ENCODE peak calls at places on chromosomes 3 and 15, in six cellular contexts. B, S, I, K, L and U are unnamed samples.

GRCh38 chr3:152268501-152269422 is at the start of gene MBNL1:
- DNase-seq in B (peak; percentile 78), S (peak; percentile 70), I (peak; percentile 70), K (peak; percentile 94), L (peak; percentile 79), U (no peak)

GRCh38 chr3:158313344-158313927 is 203.5 kb downstream of the RSRC1 start:
- DNase-seq in B (peak; percentile 32), S (peak; percentile 31), I (peak; percentile 39), K (peak; percentile 52), L (peak; percentile 56), U (no peak)

GRCh38 chr3:16249336-16249735 is 15.4 kb downstream of the DPH3 start:
- DNase-seq in B (no peak), S (no peak), I (peak; percentile 43), K (peak; percentile 48), L (peak; percentile 60), U (no peak)

GRCh38 chr3:158384019-158384418 is 187.0 kb upstream of the MLF1 start:
- DNase-seq in B (no peak), S (no peak), I (no peak), K (no peak), L (no peak), U (no peak)

GRCh38 chr3:7238565-7239295 is 377.8 kb downstream of the GRM7 start:
- DNase-seq in B (no peak), S (no peak), I (no peak), K (no peak), L (no peak), U (no peak)

GRCh38 chr3:57068437-57069089 is 8.1 kb downstream of the SPATA12 start:
- DNase-seq in B (peak; percentile 90), S (no peak), I (peak; percentile 81), K (peak; percentile 98), L (peak; percentile 81), U (peak; percentile 75)

GRCh38 chr3:118842147-118842863 is 192.3 kb downstream of the IGSF11 start:
- DNase-seq in B (no peak), S (no peak), I (peak; percentile 4), K (no peak), L (peak; percentile 55), U (no peak)

GRCh38 chr3:127986803-127987202 is 65.4 kb upstream of the SEC61A1 start:
- DNase-seq in B (no peak), S (no peak), I (no peak), K (no peak), L (no peak), U (no peak)

GRCh38 chr3:76570436-76571057 is 469.4 kb upstream of the ROBO2 start:
- DNase-seq in B (no peak), S (no peak), I (no peak), K (peak; percentile 8), L (peak; percentile 48), U (no peak)

GRCh38 chr3:171420667-171421066 is 39.5 kb downstream of the TNIK start:
- DNase-seq in B (no peak), S (no peak), I (no peak), K (no peak), L (no peak), U (no peak)

GRCh38 chr3:184505479-184505878 is 56.1 kb upstream of the EPHB3 start:
- DNase-seq in B (no peak), S (no peak), I (no peak), K (no peak), L (no peak), U (no peak)

GRCh38 chr15:59274126-59274970 is 67.7 kb downstream of the LDHAL6B start:
- DNase-seq in B (peak; percentile 79), S (no peak), I (no peak), K (no peak), L (peak; percentile 64), U (no peak)

GRCh38 chr3:56796202-56796601 is 5.5 kb downstream of the ARHGEF3 start:
- DNase-seq in B (peak; percentile 48), S (no peak), I (no peak), K (no peak), L (peak; percentile 63), U (no peak)

GRCh38 chr3:151210676-151211381 is 7.8 kb upstream of the GPR171 start:
- DNase-seq in B (no peak), S (peak; percentile 35), I (no peak), K (peak; percentile 7), L (peak; percentile 21), U (no peak)

GRCh38 chr15:84750583-84751092 is 2.2 kb downstream of the ZNF592 start:
- DNase-seq in B (no peak), S (no peak), I (no peak), K (peak; percentile 75), L (no peak), U (no peak)

GRCh38 chr3:12198301-12198700 is 39.6 kb upstream of the TIMP4 start:
- DNase-seq in B (peak; percentile 50), S (no peak), I (no peak), K (no peak), L (peak; percentile 83), U (no peak)

GRCh38 chr3:143885803-143886427 is 37.6 kb upstream of the SLC9A9 start:
- DNase-seq in B (peak; percentile 23), S (peak; percentile 41), I (peak; percentile 16), K (peak; percentile 55), L (peak; percentile 53), U (no peak)

GRCh38 chr3:114442251-114442650 is 148.4 kb downstream of the TIGIT start:
- DNase-seq in B (no peak), S (no peak), I (no peak), K (no peak), L (peak; percentile 15), U (no peak)

GRCh38 chr3:109644332-109644731 is 307.0 kb upstream of the DPPA4 start:
- DNase-seq in B (no peak), S (no peak), I (no peak), K (no peak), L (no peak), U (no peak)

GRCh38 chr3:45124379-45124778 is 21.8 kb downstream of the CDCP1 start:
- DNase-seq in B (peak; percentile 90), S (no peak), I (no peak), K (no peak), L (peak; percentile 94), U (no peak)

GRCh38 chr15:47414207-47414606 is 303.1 kb upstream of the SEMA6D start:
- DNase-seq in B (no peak), S (no peak), I (no peak), K (no peak), L (no peak), U (no peak)
- H4K20me1 ChIP-seq in B (no peaks in the 10 kb centered on the region), S (no peaks in the 10 kb centered on the region), I (no peaks in the 10 kb centered on the region), K (no peaks in the 10 kb centered on the region), L (no peaks in the 10 kb centered on the region), U (no peaks in the 10 kb centered on the region)

GRCh38 chr3:55725681-55726500 is 238.8 kb upstream of the WNT5A start:
- DNase-seq in B (no peak), S (no peak), I (no peak), K (peak; percentile 72), L (no peak), U (no peak)
- H3K4me1 ChIP-seq in B (no peaks in the 10 kb centered on the region), S (no peaks in the 10 kb centered on the region), I (no peaks in the 10 kb centered on the region), K (peaks cover 99% of the 10 kb centered on the region), L (no peaks in the 10 kb centered on the region), U (no peaks in the 10 kb centered on the region)

DNA sequence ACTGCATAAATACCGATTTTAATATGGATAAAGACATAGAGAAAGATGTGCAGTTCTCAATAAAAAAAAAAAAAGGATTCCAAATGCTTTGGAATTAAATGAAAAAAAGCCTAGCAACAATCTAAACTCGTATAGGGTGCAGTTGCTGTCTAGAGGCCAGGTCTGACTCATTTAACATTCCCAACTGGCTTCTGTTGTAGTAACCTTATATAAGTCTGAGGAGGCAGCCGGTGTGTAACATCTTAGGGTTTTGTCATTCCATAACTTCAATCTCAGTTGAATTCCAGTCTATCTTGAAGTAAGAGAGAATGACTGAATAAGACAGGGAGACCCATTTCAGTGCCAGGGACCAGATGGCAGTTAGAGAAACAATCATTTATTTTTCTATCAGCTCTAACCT is 6.5 kb downstream of the PDCD10 start:
- DNase-seq in B (peak; percentile 58), S (no peak), I (no peak), K (no peak), L (peak; percentile 26), U (no peak)
- H4K20me1 ChIP-seq in B (peaks cover 16% of the 10 kb centered on the region), S (peaks cover 26% of the 10 kb centered on the region), I (peaks cover 26% of the 10 kb centered on the region), K (peaks cover 65% of the 10 kb centered on the region), L (peaks cover 76% of the 10 kb centered on the region), U (peaks cover 9% of the 10 kb centered on the region)

DNA sequence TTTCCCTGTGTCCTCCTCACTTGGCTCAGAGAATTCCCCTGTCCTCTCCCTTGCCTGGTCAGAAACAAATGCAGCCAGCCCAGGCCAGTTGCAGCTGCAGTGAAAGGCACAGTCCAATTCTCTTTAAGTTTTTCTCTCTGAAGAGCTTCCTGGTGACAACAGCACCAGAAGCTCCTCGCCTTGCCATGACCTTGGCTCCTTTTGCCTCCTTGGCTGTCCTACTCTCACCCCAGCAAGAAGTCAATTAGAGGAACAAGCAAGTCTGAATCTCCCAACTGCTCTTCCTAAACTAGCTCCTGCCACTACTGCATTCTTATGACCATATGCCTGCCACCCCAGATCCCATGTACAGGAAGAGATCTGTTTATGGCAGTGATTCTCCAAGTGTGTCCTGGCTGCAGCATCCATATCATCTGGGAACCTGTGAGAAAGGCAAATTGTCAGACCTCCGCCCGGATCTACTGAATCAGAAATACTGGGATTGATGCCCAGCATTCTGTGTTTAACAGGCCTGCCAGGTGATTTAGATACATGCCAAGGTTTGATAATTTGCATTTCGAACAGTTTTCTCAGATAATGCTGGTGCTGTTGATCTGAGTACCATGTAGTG is 165.7 kb downstream of the SSR3 start:
- DNase-seq in B (no peak), S (no peak), I (no peak), K (no peak), L (no peak), U (no peak)
- H3K4me1 ChIP-seq in B (no peaks in the 10 kb centered on the region), S (no peaks in the 10 kb centered on the region), I (no peaks in the 10 kb centered on the region), K (no peaks in the 10 kb centered on the region), L (no peaks in the 10 kb centered on the region), U (no peaks in the 10 kb centered on the region)

DNA sequence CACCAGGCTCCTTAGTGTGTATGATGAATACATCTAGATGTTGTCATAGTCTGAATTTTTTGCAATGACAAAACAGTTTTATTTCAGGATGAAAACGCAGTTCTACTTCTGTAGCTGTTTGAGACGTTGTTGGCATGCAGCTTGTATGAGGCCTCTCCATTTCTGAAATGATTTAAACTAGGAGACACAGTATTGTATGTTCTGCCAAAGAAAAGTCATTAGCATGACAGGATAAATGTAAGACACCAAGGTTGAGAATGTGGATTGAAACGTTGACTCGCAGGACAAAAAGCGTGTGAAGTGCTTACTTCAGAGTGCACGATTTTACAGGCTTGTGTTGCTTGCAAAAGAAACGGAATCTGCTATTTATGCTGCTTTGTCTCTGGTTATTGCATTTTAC is 35.3 kb downstream of the ABHD17C start:
- DNase-seq in B (no peak), S (no peak), I (no peak), K (no peak), L (no peak), U (no peak)
- H4K20me1 ChIP-seq in B (no peaks in the 10 kb centered on the region), S (no peaks in the 10 kb centered on the region), I (no peaks in the 10 kb centered on the region), K (no peaks in the 10 kb centered on the region), L (peaks cover 8% of the 10 kb centered on the region), U (peaks cover 2% of the 10 kb centered on the region)

DNA sequence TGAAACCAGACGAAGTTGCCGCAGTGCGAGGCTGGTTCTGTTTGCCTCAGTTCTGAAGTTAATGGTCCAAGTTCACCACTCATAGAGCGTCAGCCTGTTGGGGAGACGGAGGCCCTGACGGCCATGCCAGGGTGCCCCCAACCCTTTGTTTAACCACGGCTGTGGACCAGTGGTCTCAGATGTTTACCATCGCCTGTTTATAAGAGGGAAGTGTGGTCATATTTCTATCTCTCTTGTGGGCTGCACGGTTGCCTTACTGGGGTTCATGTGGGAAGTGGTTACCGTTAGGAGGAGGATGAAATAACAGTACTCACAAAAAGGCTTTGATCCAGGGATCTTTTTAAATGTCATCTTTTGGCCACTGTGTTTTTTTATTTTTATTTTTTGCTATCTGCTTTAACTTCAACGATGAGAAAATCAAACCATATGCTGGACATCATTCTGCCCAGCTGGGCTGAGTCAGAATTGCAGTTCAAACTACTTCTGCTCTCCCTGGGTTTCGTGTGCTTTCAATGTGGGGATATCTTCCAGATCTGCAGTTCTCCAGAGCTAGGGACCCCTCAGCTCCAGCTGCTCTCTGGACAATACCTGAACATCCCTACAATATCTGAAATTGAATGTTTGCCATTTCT is 17.8 kb downstream of the SMAD3 start:
- DNase-seq in B (no peak), S (no peak), I (no peak), K (peak; percentile 62), L (no peak), U (no peak)
- H3K4me1 ChIP-seq in B (peaks cover 48% of the 10 kb centered on the region), S (peaks cover 88% of the 10 kb centered on the region), I (peaks cover 68% of the 10 kb centered on the region), K (peaks cover 97% of the 10 kb centered on the region), L (peaks cover 64% of the 10 kb centered on the region), U (peaks cover 76% of the 10 kb centered on the region)